ENCODE peak calls at places on chromosomes 12 and 14, in six cellular contexts. One of them, this sample, is unnamed. For H3K4me1, the result is how much of the 10 kb centered on the place peaks cover.

GRCh38 chr12:117033382-117034045 is 65.7 kb downstream of the TESC start:
- DNase-seq in pancreas: peak
- DNase-seq in adrenal gland: no peak
- DNase-seq in ovary: peak
- DNase-seq in fibroblast of lung: no peak
- DNase-seq in transverse colon: no peak
- DNase-seq in this sample: no peak

GRCh38 chr12:14577344-14577743 is 9.7 kb upstream of the PLBD1 start:
- DNase-seq in adrenal gland: no peak
- DNase-seq in ovary: no peak
- DNase-seq in fibroblast of lung: no peak
- DNase-seq in pancreas: no peak
- DNase-seq in transverse colon: no peak
- DNase-seq in this sample: no peak

GRCh38 chr12:33000016-33000415 is 103.4 kb upstream of the PKP2 start:
- DNase-seq in adrenal gland: no peak
- DNase-seq in ovary: no peak
- DNase-seq in fibroblast of lung: no peak
- DNase-seq in transverse colon: no peak
- DNase-seq in pancreas: no peak
- DNase-seq in this sample: no peak

GRCh38 chr14:66944872-66945271 is 244.4 kb upstream of the GARIN2 start:
- DNase-seq in fibroblast of lung: peak
- DNase-seq in transverse colon: no peak
- DNase-seq in pancreas: no peak
- DNase-seq in adrenal gland: no peak
- DNase-seq in ovary: no peak
- DNase-seq in this sample: no peak

GRCh38 chr12:113840401-113841042 is 125.6 kb downstream of the RBM19 start:
- DNase-seq in adrenal gland: no peak
- DNase-seq in ovary: no peak
- DNase-seq in fibroblast of lung: no peak
- DNase-seq in pancreas: no peak
- DNase-seq in transverse colon: no peak
- DNase-seq in this sample: no peak

GRCh38 chr14:67472726-67473125 is 15.8 kb downstream of the TMEM229B start:
- DNase-seq in pancreas: no peak
- DNase-seq in adrenal gland: no peak
- DNase-seq in fibroblast of lung: no peak
- DNase-seq in transverse colon: no peak
- DNase-seq in ovary: no peak
- DNase-seq in this sample: no peak

GRCh38 chr12:26113853-26114719 is 10.8 kb downstream of the BHLHE41 start:
- DNase-seq in transverse colon: peak
- DNase-seq in pancreas: peak
- DNase-seq in ovary: peak
- DNase-seq in fibroblast of lung: peak
- DNase-seq in adrenal gland: peak
- DNase-seq in this sample: peak

GRCh38 chr12:49294086-49294803 is 702 bp upstream of the PRPH start:
- DNase-seq in pancreas: no peak
- DNase-seq in adrenal gland: peak
- DNase-seq in ovary: no peak
- DNase-seq in fibroblast of lung: no peak
- DNase-seq in transverse colon: no peak
- DNase-seq in this sample: no peak

GRCh38 chr12:108143144-108143543 is 14.1 kb downstream of the WSCD2 start:
- DNase-seq in fibroblast of lung: no peak
- DNase-seq in ovary: no peak
- DNase-seq in adrenal gland: no peak
- DNase-seq in transverse colon: no peak
- DNase-seq in pancreas: no peak
- DNase-seq in this sample: no peak

GRCh38 chr12:91432079-91432478 is 249.5 kb upstream of the DCN start:
- DNase-seq in transverse colon: no peak
- DNase-seq in pancreas: no peak
- DNase-seq in fibroblast of lung: peak
- DNase-seq in ovary: no peak
- DNase-seq in adrenal gland: no peak
- DNase-seq in this sample: no peak

GRCh38 chr12:15278816-15279658 is 43.3 kb upstream of the PTPRO start:
- DNase-seq in adrenal gland: peak
- DNase-seq in pancreas: peak
- DNase-seq in ovary: peak
- DNase-seq in fibroblast of lung: peak
- DNase-seq in transverse colon: peak
- DNase-seq in this sample: peak

GRCh38 chr12:4939418-4940023 is 29.8 kb downstream of the KCNA1 start:
- DNase-seq in adrenal gland: no peak
- DNase-seq in fibroblast of lung: no peak
- DNase-seq in ovary: no peak
- DNase-seq in transverse colon: no peak
- DNase-seq in pancreas: no peak
- DNase-seq in this sample: no peak

GRCh38 chr12:48041591-48042423 is 37.5 kb upstream of the COL2A1 start:
- DNase-seq in transverse colon: no peak
- DNase-seq in ovary: no peak
- DNase-seq in pancreas: no peak
- DNase-seq in fibroblast of lung: no peak
- DNase-seq in adrenal gland: no peak
- DNase-seq in this sample: no peak

GRCh38 chr12:121804417-121805111 is 755 bp downstream of the SETD1B start:
- DNase-seq in adrenal gland: peak
- DNase-seq in transverse colon: no peak
- DNase-seq in ovary: peak
- DNase-seq in fibroblast of lung: no peak
- DNase-seq in pancreas: no peak
- DNase-seq in this sample: peak

GRCh38 chr14:88698651-88699050 is 94.1 kb downstream of the EML5 start:
- DNase-seq in ovary: no peak
- DNase-seq in adrenal gland: no peak
- DNase-seq in pancreas: no peak
- DNase-seq in fibroblast of lung: no peak
- DNase-seq in transverse colon: no peak
- DNase-seq in this sample: no peak

GRCh38 chr12:123643911-123644310 is 10.3 kb downstream of the GTF2H3 start:
- DNase-seq in pancreas: no peak
- DNase-seq in adrenal gland: no peak
- DNase-seq in fibroblast of lung: no peak
- DNase-seq in transverse colon: no peak
- DNase-seq in ovary: no peak
- DNase-seq in this sample: no peak

GRCh38 chr12:2384533-2385328 is 331.9 kb downstream of the CACNA1C start:
- DNase-seq in transverse colon: no peak
- DNase-seq in pancreas: no peak
- DNase-seq in ovary: peak
- DNase-seq in fibroblast of lung: peak
- DNase-seq in adrenal gland: no peak
- DNase-seq in this sample: no peak

GRCh38 chr12:2386566-2386965 is 333.8 kb downstream of the CACNA1C start:
- DNase-seq in adrenal gland: no peak
- DNase-seq in pancreas: no peak
- DNase-seq in fibroblast of lung: no peak
- DNase-seq in transverse colon: no peak
- DNase-seq in ovary: no peak
- DNase-seq in this sample: no peak

GRCh38 chr12:2385529-2385928 is 332.7 kb downstream of the CACNA1C start:
- DNase-seq in transverse colon: no peak
- DNase-seq in fibroblast of lung: no peak
- DNase-seq in ovary: no peak
- DNase-seq in pancreas: no peak
- DNase-seq in adrenal gland: no peak
- DNase-seq in this sample: no peak

GRCh38 chr12:2389079-2389790 is 336.4 kb downstream of the CACNA1C start:
- DNase-seq in adrenal gland: no peak
- DNase-seq in pancreas: no peak
- DNase-seq in ovary: no peak
- DNase-seq in fibroblast of lung: no peak
- DNase-seq in transverse colon: no peak
- DNase-seq in this sample: no peak

GRCh38 chr12:2387051-2387834 is 334.5 kb downstream of the CACNA1C start:
- DNase-seq in ovary: no peak
- DNase-seq in adrenal gland: no peak
- DNase-seq in transverse colon: no peak
- DNase-seq in fibroblast of lung: no peak
- DNase-seq in pancreas: no peak
- DNase-seq in this sample: no peak
- H3K4me1 ChIP-seq in ovary: under half
- H3K4me1 ChIP-seq in adrenal gland: under half
- H3K4me1 ChIP-seq in transverse colon: under half
- H3K4me1 ChIP-seq in fibroblast of lung: under half
- H3K4me1 ChIP-seq in pancreas: under half
- H3K4me1 ChIP-seq in this sample: under half

DNA sequence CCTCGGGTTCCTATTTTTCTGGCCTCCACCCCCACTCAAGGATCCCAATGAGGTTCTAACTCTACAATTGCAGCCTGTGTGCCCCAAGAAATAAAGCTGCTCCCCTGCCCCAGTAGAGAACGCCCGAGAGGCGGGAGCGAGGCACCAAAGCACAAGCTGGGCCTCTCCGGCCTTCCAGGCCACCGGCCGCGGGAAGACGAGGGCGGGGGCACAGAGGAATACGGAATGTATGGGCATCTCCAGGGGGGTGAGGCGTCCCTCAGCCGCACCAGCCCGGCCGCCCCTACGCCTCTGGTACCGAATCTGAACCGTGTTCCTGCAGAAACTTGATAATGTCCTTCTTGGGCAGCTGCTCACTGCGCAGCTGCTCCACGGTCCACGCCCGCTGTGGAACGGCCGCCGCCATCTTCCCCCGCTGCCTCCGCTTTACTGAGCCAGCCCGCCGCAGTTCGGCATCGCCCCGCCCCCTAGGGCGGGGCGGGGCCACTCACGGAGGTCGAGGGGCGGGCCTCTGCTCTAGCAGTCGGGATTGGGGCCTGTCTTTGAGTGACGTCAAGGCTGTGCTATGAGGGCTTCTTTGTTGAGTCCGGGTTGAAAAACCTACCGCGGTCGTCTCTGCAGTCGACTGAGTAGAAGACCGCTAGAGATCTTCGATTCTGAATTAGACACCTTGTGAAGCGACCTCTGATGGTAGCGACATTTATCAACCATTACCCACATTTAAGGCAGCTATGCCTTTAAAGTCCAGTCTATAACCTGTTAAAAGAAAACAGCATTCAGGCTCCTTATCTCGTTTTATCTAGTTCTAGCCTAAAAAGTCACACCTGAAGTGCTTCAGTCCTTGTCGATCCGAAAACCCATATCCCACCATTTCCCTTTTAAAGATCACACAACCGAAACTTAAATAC is at the start of gene FKBP3:
- DNase-seq in pancreas: peak
- DNase-seq in fibroblast of lung: peak
- DNase-seq in adrenal gland: peak
- DNase-seq in transverse colon: peak
- DNase-seq in ovary: peak
- DNase-seq in this sample: peak
- TF ChIP-seq CTCF in pancreas: no peak
- TF ChIP-seq CTCF in fibroblast of lung: no peak
- TF ChIP-seq CTCF in adrenal gland: peak
- TF ChIP-seq CTCF in transverse colon: no peak
- TF ChIP-seq CTCF in ovary: no peak
- TF ChIP-seq CTCF in this sample: no peak

DNA sequence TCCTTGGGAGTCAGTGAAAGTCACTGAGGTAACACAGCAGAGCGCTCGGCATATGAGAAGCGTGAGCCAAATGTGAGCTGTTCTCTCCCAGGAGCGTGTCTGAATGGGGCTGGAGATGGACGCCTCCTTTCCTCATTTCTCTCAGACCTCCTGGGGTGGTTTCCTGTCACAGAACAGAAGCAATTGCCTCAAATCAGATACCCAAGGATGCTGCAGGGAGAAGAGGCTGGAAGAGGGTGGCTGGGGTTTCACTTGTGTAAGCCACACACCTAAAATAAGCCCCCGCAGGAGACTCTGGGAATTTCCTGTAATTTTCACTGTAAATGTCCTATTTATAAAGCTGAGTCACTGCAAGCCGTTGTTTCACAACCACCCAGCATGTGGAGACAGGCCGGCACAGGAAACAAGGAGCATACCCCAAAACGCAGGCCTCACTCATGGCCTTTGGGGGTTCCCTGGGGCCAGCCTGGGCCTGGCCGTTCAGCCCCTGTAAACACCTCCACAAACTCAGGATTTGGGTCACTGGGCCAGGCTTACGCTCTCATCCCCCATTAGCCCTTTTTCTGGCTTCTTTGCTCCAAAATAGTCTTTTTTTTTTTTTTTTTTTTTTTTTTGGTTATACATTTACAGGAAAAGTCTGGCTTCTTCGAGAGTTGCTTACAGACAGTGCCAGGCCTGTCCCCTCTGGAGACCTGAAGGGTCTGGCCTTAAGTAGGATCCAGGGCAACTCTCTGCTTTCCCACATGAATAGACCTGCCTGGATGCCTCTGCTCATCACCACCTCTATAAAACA is 55.3 kb downstream of the VCPKMT start:
- DNase-seq in transverse colon: peak
- DNase-seq in pancreas: no peak
- DNase-seq in adrenal gland: peak
- DNase-seq in ovary: peak
- DNase-seq in fibroblast of lung: peak
- DNase-seq in this sample: peak
- H3K4me3 ChIP-seq in transverse colon: no peak
- H3K4me3 ChIP-seq in pancreas: no peak
- H3K4me3 ChIP-seq in adrenal gland: no peak
- H3K4me3 ChIP-seq in ovary: no peak
- H3K4me3 ChIP-seq in fibroblast of lung: no peak
- H3K4me3 ChIP-seq in this sample: no peak

GRCh38 chr14:99535448-99535847 is 54.2 kb downstream of the CCNK start:
- DNase-seq in transverse colon: no peak
- DNase-seq in fibroblast of lung: no peak
- DNase-seq in ovary: no peak
- DNase-seq in pancreas: no peak
- DNase-seq in adrenal gland: no peak
- DNase-seq in this sample: no peak

GRCh38 chr14:99535908-99536778 is 54.9 kb downstream of the CCNK start:
- DNase-seq in adrenal gland: no peak
- DNase-seq in transverse colon: no peak
- DNase-seq in fibroblast of lung: no peak
- DNase-seq in pancreas: no peak
- DNase-seq in ovary: no peak
- DNase-seq in this sample: no peak

GRCh38 chr14:99538733-99539132 is 57.5 kb downstream of the CCNK start:
- DNase-seq in fibroblast of lung: no peak
- DNase-seq in ovary: no peak
- DNase-seq in pancreas: no peak
- DNase-seq in adrenal gland: no peak
- DNase-seq in transverse colon: no peak
- DNase-seq in this sample: no peak

GRCh38 chr14:99538275-99538674 is 57.1 kb downstream of the CCNK start:
- DNase-seq in ovary: peak
- DNase-seq in transverse colon: no peak
- DNase-seq in adrenal gland: peak
- DNase-seq in fibroblast of lung: no peak
- DNase-seq in pancreas: no peak
- DNase-seq in this sample: no peak

DNA sequence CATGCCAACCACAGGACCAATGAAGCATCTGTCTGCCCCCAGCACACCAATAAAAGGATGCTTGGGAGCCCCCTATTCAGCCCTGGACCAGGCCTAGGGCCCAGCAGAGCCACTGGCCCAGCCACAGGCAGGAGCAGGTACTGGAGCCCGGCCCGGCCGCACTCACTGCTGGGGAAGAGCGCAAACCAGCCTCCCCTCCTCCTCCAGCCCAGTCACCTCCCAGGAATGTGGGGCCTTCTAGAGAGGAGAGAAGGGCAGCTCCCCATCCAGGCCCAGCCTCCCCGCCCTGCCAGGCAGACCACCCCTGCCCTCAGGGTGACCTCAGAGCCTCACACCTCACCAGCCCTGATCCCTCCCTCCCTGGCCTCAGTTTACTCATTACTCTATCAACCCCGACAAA is 56.2 kb downstream of the CCNK start:
- DNase-seq in adrenal gland: peak
- DNase-seq in pancreas: no peak
- DNase-seq in transverse colon: peak
- DNase-seq in fibroblast of lung: peak
- DNase-seq in ovary: peak
- DNase-seq in this sample: no peak
- H3K4me1 ChIP-seq in adrenal gland: under half
- H3K4me1 ChIP-seq in pancreas: under half
- H3K4me1 ChIP-seq in transverse colon: under half
- H3K4me1 ChIP-seq in fibroblast of lung: under half
- H3K4me1 ChIP-seq in ovary: under half
- H3K4me1 ChIP-seq in this sample: under half

This sample was measured in mucosa of descending colon.